ENCODE peak calls at places on chromosome 5, in seven cellular contexts. Q is tibial nerve, G is hepatocyte, X is A549, T is endodermal cell, O is IMR-90, I is GM23338. S is an unnamed sample.

GRCh38 chr5:148408092-148408491 is 24.3 kb downstream of the FBXO38 start:
- DNase-seq in Q (no peak), G (no peak), X (no peak), T (no peak), O (peak), I (no peak), S (no peak)

GRCh38 chr5:14204785-14205321 is 61.7 kb downstream of the TRIO start:
- DNase-seq in Q (no peak), G (peak), X (peak), T (no peak), O (peak), I (peak), S (peak)

GRCh38 chr5:77662615-77663014 is 24.1 kb upstream of the OTP start:
- DNase-seq in Q (no peak), G (no peak), X (no peak), T (no peak), O (no peak), I (no peak), S (no peak)

GRCh38 chr5:152736906-152737305 is 331.8 kb upstream of the NMUR2 start:
- DNase-seq in Q (no peak), G (no peak), X (no peak), T (no peak), O (no peak), I (no peak), S (no peak)

GRCh38 chr5:181205735-181206401 is 872 bp upstream of the TRIM7 start:
- DNase-seq in Q (no peak), G (peak), X (no peak), T (no peak), O (peak), I (no peak), S (no peak)

GRCh38 chr5:122751293-122751753 is 23.6 kb upstream of the SNX2 start:
- DNase-seq in Q (no peak), G (peak), X (no peak), T (peak), O (peak), I (peak), S (peak)

GRCh38 chr5:91787718-91788117 is 404.6 kb upstream of the ARRDC3 start:
- DNase-seq in Q (no peak), G (no peak), X (no peak), T (no peak), O (no peak), I (no peak), S (peak)

GRCh38 chr5:32506809-32507208 is 62.3 kb upstream of the ZFR start:
- DNase-seq in Q (no peak), G (no peak), X (no peak), T (no peak), O (peak), I (no peak), S (no peak)

GRCh38 chr5:3010953-3011763 is 259.7 kb upstream of the IRX2 start:
- DNase-seq in Q (no peak), G (no peak), X (no peak), T (peak), O (no peak), I (no peak), S (no peak)

GRCh38 chr5:124064956-124065355 is 553.0 kb downstream of the CSNK1G3 start:
- DNase-seq in Q (no peak), G (no peak), X (no peak), T (no peak), O (peak), I (no peak), S (no peak)

GRCh38 chr5:138177936-138178515 is 404 bp downstream of the BRD8 start:
- DNase-seq in Q (no peak), G (peak), X (peak), T (peak), O (peak), I (peak), S (no peak)

GRCh38 chr5:169390265-169390664 is 89.3 kb upstream of the SLIT3 start:
- DNase-seq in Q (no peak), G (no peak), X (peak), T (no peak), O (no peak), I (no peak), S (no peak)

GRCh38 chr5:14330729-14331128 is 187.6 kb downstream of the TRIO start:
- DNase-seq in Q (no peak), G (no peak), X (no peak), T (no peak), O (no peak), I (no peak), S (no peak)

GRCh38 chr5:56487528-56488115 is 254.5 kb upstream of the ANKRD55 start:
- DNase-seq in Q (no peak), G (no peak), X (no peak), T (no peak), O (no peak), I (no peak), S (no peak)

GRCh38 chr5:123549256-123549904 is 37.4 kb downstream of the CSNK1G3 start:
- DNase-seq in Q (no peak), G (no peak), X (no peak), T (no peak), O (no peak), I (no peak), S (no peak)

GRCh38 chr5:7897014-7897600 is 28.2 kb downstream of the MTRR start:
- DNase-seq in Q (no peak), G (peak), X (peak), T (peak), O (peak), I (peak), S (no peak)

GRCh38 chr5:167699434-167699833 is 592.0 kb upstream of the WWC1 start:
- DNase-seq in Q (no peak), G (peak), X (peak), T (peak), O (peak), I (peak), S (peak)

GRCh38 chr5:133499896-133500295 is 112.4 kb downstream of the FSTL4 start:
- DNase-seq in Q (no peak), G (peak), X (no peak), T (no peak), O (no peak), I (no peak), S (no peak)

GRCh38 chr5:4571248-4571950 is 568.7 kb upstream of the ADAMTS16 start:
- DNase-seq in Q (no peak), G (no peak), X (no peak), T (peak), O (no peak), I (peak), S (no peak)

GRCh38 chr5:55463613-55464012 is 71.2 kb downstream of the PLPP1 start:
- DNase-seq in Q (no peak), G (no peak), X (no peak), T (no peak), O (no peak), I (no peak), S (no peak)

GRCh38 chr5:164497665-164498064 is 992.2 kb downstream of the MAT2B start:
- DNase-seq in Q (no peak), G (no peak), X (no peak), T (no peak), O (no peak), I (no peak), S (no peak)

GRCh38 chr5:115586525-115587146 is 15.6 kb downstream of the TICAM2 start:
- DNase-seq in Q (no peak), G (peak), X (peak), T (no peak), O (peak), I (peak), S (no peak)

GRCh38 chr5:157612071-157612476 is 36.5 kb upstream of the ADAM19 start:
- DNase-seq in Q (no peak), G (no peak), X (no peak), T (no peak), O (no peak), I (no peak), S (peak)

GRCh38 chr5:126043684-126044083 is 379.5 kb upstream of the GRAMD2B start:
- DNase-seq in Q (no peak), G (no peak), X (no peak), T (no peak), O (no peak), I (no peak), S (no peak)

GRCh38 chr5:91499943-91500531 is 116.9 kb upstream of the ARRDC3 start:
- DNase-seq in Q (no peak), G (peak), X (peak), T (no peak), O (peak), I (peak), S (no peak)

GRCh38 chr5:386432-387341 is 56.3 kb upstream of the EXOC3 start:
- DNase-seq in Q (no peak), G (peak), X (no peak), T (peak), O (peak), I (no peak), S (no peak)

GRCh38 chr5:110625376-110625999 is 101.0 kb downstream of the TMEM232 start:
- DNase-seq in Q (no peak), G (peak), X (peak), T (no peak), O (peak), I (peak), S (no peak)

GRCh38 chr5:7857361-7857760 is 6.4 kb upstream of the CFAP90 start:
- DNase-seq in Q (no peak), G (no peak), X (no peak), T (no peak), O (no peak), I (no peak), S (no peak)

GRCh38 chr5:10533218-10533617 is 30.7 kb upstream of the ANKRD33B start:
- DNase-seq in Q (no peak), G (no peak), X (no peak), T (peak), O (no peak), I (peak), S (no peak)

GRCh38 chr5:142358121-142358520 is 33.3 kb upstream of the SPRY4 start:
- DNase-seq in Q (no peak), G (no peak), X (no peak), T (peak), O (no peak), I (no peak), S (no peak)

DNA sequence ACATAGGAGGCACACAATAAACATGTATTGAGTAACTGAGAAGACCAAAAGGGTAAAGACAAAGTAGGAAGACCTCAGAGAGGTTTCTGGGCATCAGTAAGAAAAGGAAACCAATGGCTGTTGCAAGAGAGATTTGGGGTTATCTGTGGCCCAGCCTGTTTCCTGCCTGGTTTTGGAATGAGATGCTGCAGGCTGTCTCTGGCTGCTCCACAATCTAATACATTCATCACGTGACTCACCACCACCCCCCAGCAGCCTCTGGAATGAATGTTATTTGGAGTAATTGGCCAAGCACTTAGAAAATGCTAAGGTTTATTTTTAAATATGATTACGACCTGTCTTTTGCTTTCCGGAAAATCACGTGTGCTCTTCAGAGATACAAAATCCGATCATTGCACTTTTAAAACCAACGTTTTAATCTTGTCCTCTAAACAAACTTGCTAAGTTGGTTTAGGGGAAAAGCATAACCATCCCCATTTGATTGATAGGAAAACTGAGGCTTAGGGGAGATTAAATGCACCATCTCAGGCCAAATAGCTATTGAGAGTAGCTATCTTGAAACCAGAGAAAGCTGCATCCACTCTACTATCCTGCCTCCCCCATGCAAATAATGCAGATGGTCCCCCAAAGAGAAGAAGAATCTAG is 151.9 kb upstream of the ADRA1B start:
- DNase-seq in Q (no peak), G (peak), X (no peak), T (no peak), O (peak), I (no peak), S (no peak)
- H3K27ac ChIP-seq in Q (no peak), G (no peak), X (no peak), T (no peak), O (peak), I (no peak), S (no peak)

DNA sequence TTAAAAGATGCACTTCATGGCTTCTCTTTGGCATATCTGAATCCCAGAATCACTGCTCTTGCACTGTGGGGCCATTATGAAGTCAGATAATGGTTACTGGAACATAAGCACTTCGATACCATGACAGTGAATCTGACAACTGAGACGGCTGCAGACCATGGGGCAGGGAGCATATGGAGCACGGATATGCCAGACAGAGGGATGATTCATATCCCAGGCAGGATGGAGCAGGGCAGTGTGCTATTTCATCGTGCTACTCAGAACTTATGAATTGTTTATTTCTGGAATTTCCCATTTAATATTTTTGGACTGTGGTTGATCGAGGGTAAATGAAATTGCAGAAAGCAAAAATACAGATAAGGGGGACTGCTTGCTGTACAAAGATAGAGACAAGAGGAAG is 145.0 kb downstream of the EGFLAM start:
- DNase-seq in Q (no peak), G (no peak), X (no peak), T (no peak), O (peak), I (no peak), S (no peak)
- H3K27ac ChIP-seq in Q (no peak), G (no peak), X (no peak), T (no peak), O (no peak), I (no peak), S (no peak)

GRCh38 chr5:6181871-6182270 is 196.5 kb downstream of the MED10 start:
- DNase-seq in Q (no peak), G (no peak), X (no peak), T (no peak), O (no peak), I (no peak), S (no peak)
- H3K27ac ChIP-seq in Q (no peak), G (no peak), X (no peak), T (no peak), O (no peak), I (no peak), S (no peak)

GRCh38 chr5:143440448-143441102 is 37.1 kb upstream of the NR3C1 start:
- DNase-seq in Q (no peak), G (no peak), X (no peak), T (no peak), O (no peak), I (no peak), S (no peak)
- H3K27ac ChIP-seq in Q (no peak), G (no peak), X (no peak), T (no peak), O (no peak), I (no peak), S (no peak)

S was measured in epithelial cell of prostate.